ENCODE peak calls at places on chromosomes 7 and 10, in eight cellular contexts. One of them, this sample, is unnamed.
A peak's percentile ranks its signal among the peaks of the same experiment; 100 is the strongest.

GRCh38 chr10:12510566-12510965 is 161.2 kb downstream of the CAMK1D start:
- DNase-seq in uterus: no peak
- DNase-seq in NCI-H69: no peak
- DNase-seq in Caki2: peak; percentile 50
- DNase-seq in NCI-H1105 treated with DMSO at 0.1 percent for 48 hours: no peak
- DNase-seq in activated CD8-positive, alpha-beta memory T cell treated with anti-CD3 and anti-CD28 coated beads for 24 hours: peak; percentile 52
- DNase-seq in activated CD4-positive, alpha-beta T cell treated with anti-CD3 and anti-CD28 coated beads, Interleukin-2, amount 50 U/mL, for 48 hours: no peak
- DNase-seq in heart left ventricle: no peak
- DNase-seq in this sample: no peak

GRCh38 chr10:48235501-48235900 is 39.0 kb downstream of the FRMPD2 start:
- DNase-seq in uterus: no peak
- DNase-seq in NCI-H69: no peak
- DNase-seq in Caki2: no peak
- DNase-seq in NCI-H1105 treated with DMSO at 0.1 percent for 48 hours: no peak
- DNase-seq in activated CD8-positive, alpha-beta memory T cell treated with anti-CD3 and anti-CD28 coated beads for 24 hours: peak; percentile 7
- DNase-seq in activated CD4-positive, alpha-beta T cell treated with anti-CD3 and anti-CD28 coated beads, Interleukin-2, amount 50 U/mL, for 48 hours: no peak
- DNase-seq in heart left ventricle: no peak
- DNase-seq in this sample: no peak

GRCh38 chr10:129495697-129496096 is 28.7 kb downstream of the MGMT start:
- DNase-seq in uterus: no peak
- DNase-seq in NCI-H69: no peak
- DNase-seq in Caki2: no peak
- DNase-seq in NCI-H1105 treated with DMSO at 0.1 percent for 48 hours: no peak
- DNase-seq in activated CD8-positive, alpha-beta memory T cell treated with anti-CD3 and anti-CD28 coated beads for 24 hours: no peak
- DNase-seq in activated CD4-positive, alpha-beta T cell treated with anti-CD3 and anti-CD28 coated beads, Interleukin-2, amount 50 U/mL, for 48 hours: no peak
- DNase-seq in heart left ventricle: no peak
- DNase-seq in this sample: no peak

GRCh38 chr10:77789016-77789415 is 137.5 kb downstream of the DLG5 start:
- DNase-seq in uterus: no peak
- DNase-seq in NCI-H69: no peak
- DNase-seq in Caki2: no peak
- DNase-seq in NCI-H1105 treated with DMSO at 0.1 percent for 48 hours: no peak
- DNase-seq in activated CD8-positive, alpha-beta memory T cell treated with anti-CD3 and anti-CD28 coated beads for 24 hours: no peak
- DNase-seq in activated CD4-positive, alpha-beta T cell treated with anti-CD3 and anti-CD28 coated beads, Interleukin-2, amount 50 U/mL, for 48 hours: no peak
- DNase-seq in heart left ventricle: no peak
- DNase-seq in this sample: no peak

GRCh38 chr7:30412810-30413504 is 65.6 kb downstream of the NOD1 start:
- DNase-seq in uterus: peak; percentile 49
- DNase-seq in NCI-H69: peak; percentile 80
- DNase-seq in Caki2: peak; percentile 80
- DNase-seq in NCI-H1105 treated with DMSO at 0.1 percent for 48 hours: peak; percentile 3
- DNase-seq in activated CD8-positive, alpha-beta memory T cell treated with anti-CD3 and anti-CD28 coated beads for 24 hours: no peak
- DNase-seq in activated CD4-positive, alpha-beta T cell treated with anti-CD3 and anti-CD28 coated beads, Interleukin-2, amount 50 U/mL, for 48 hours: no peak
- DNase-seq in heart left ventricle: no peak
- DNase-seq in this sample: peak; percentile 89

GRCh38 chr10:103683851-103684250 is 171.5 kb downstream of the SH3PXD2A start:
- DNase-seq in uterus: no peak
- DNase-seq in NCI-H69: peak; percentile 15
- DNase-seq in Caki2: no peak
- DNase-seq in NCI-H1105 treated with DMSO at 0.1 percent for 48 hours: no peak
- DNase-seq in activated CD8-positive, alpha-beta memory T cell treated with anti-CD3 and anti-CD28 coated beads for 24 hours: no peak
- DNase-seq in activated CD4-positive, alpha-beta T cell treated with anti-CD3 and anti-CD28 coated beads, Interleukin-2, amount 50 U/mL, for 48 hours: no peak
- DNase-seq in heart left ventricle: no peak
- DNase-seq in this sample: no peak

GRCh38 chr7:129845178-129845971 is 107.4 kb downstream of the UBE2H start:
- DNase-seq in uterus: no peak
- DNase-seq in NCI-H69: no peak
- DNase-seq in Caki2: peak; percentile 59
- DNase-seq in NCI-H1105 treated with DMSO at 0.1 percent for 48 hours: no peak
- DNase-seq in activated CD8-positive, alpha-beta memory T cell treated with anti-CD3 and anti-CD28 coated beads for 24 hours: no peak
- DNase-seq in activated CD4-positive, alpha-beta T cell treated with anti-CD3 and anti-CD28 coated beads, Interleukin-2, amount 50 U/mL, for 48 hours: no peak
- DNase-seq in heart left ventricle: no peak
- DNase-seq in this sample: peak; percentile 88

GRCh38 chr7:91784469-91784868 is 96.0 kb downstream of the MTERF1 start:
- DNase-seq in uterus: no peak
- DNase-seq in NCI-H69: peak; percentile 61
- DNase-seq in Caki2: peak; percentile 14
- DNase-seq in NCI-H1105 treated with DMSO at 0.1 percent for 48 hours: peak; percentile 55
- DNase-seq in activated CD8-positive, alpha-beta memory T cell treated with anti-CD3 and anti-CD28 coated beads for 24 hours: no peak
- DNase-seq in activated CD4-positive, alpha-beta T cell treated with anti-CD3 and anti-CD28 coated beads, Interleukin-2, amount 50 U/mL, for 48 hours: no peak
- DNase-seq in heart left ventricle: no peak
- DNase-seq in this sample: peak; percentile 73

GRCh38 chr10:133159611-133159949 is 439 bp upstream of the KNDC1 start:
- DNase-seq in uterus: no peak
- DNase-seq in NCI-H69: no peak
- DNase-seq in Caki2: no peak
- DNase-seq in NCI-H1105 treated with DMSO at 0.1 percent for 48 hours: no peak
- DNase-seq in activated CD8-positive, alpha-beta memory T cell treated with anti-CD3 and anti-CD28 coated beads for 24 hours: no peak
- DNase-seq in activated CD4-positive, alpha-beta T cell treated with anti-CD3 and anti-CD28 coated beads, Interleukin-2, amount 50 U/mL, for 48 hours: no peak
- DNase-seq in heart left ventricle: peak; percentile 17
- DNase-seq in this sample: no peak

GRCh38 chr10:121988361-121989324 is at the start of gene TACC2:
- DNase-seq in uterus: no peak
- DNase-seq in NCI-H69: no peak
- DNase-seq in Caki2: no peak
- DNase-seq in NCI-H1105 treated with DMSO at 0.1 percent for 48 hours: no peak
- DNase-seq in activated CD8-positive, alpha-beta memory T cell treated with anti-CD3 and anti-CD28 coated beads for 24 hours: no peak
- DNase-seq in activated CD4-positive, alpha-beta T cell treated with anti-CD3 and anti-CD28 coated beads, Interleukin-2, amount 50 U/mL, for 48 hours: no peak
- DNase-seq in heart left ventricle: no peak
- DNase-seq in this sample: no peak

GRCh38 chr10:110456523-110457091 is 41.1 kb upstream of the DUSP5 start:
- DNase-seq in uterus: no peak
- DNase-seq in NCI-H69: peak; percentile 4
- DNase-seq in Caki2: no peak
- DNase-seq in NCI-H1105 treated with DMSO at 0.1 percent for 48 hours: peak; percentile 79
- DNase-seq in activated CD8-positive, alpha-beta memory T cell treated with anti-CD3 and anti-CD28 coated beads for 24 hours: peak; percentile 53
- DNase-seq in activated CD4-positive, alpha-beta T cell treated with anti-CD3 and anti-CD28 coated beads, Interleukin-2, amount 50 U/mL, for 48 hours: no peak
- DNase-seq in heart left ventricle: no peak
- DNase-seq in this sample: peak; percentile 82

This sample was measured in ELR.